ENCODE peak calls at places on chromosomes 7 and 10, in ten cellular contexts. T is adrenal gland, S is psoas muscle, M is GM12865, C is AG04450, W is body of pancreas, H is HCT116, U is stomach, Y is cardiac fibroblast, B is lower lobe of right lung. L is an unnamed sample.

GRCh38 chr7:48611993-48612392 is 312.4 kb upstream of the CDC14C start:
- DNase-seq in B (no peak), M (no peak), W (no peak), C (no peak), S (no peak), T (peak), U (no peak), Y (peak), H (no peak), L (no peak)

GRCh38 chr7:102152672-102153585 is 133.7 kb upstream of the SH2B2 start:
- DNase-seq in C (no peak), Y (peak), S (no peak), U (no peak), W (no peak), B (no peak), M (no peak), T (no peak), H (peak), L (peak)

GRCh38 chr10:78634389-78634815 is 434.4 kb upstream of the ZMIZ1 start:
- DNase-seq in M (peak), B (no peak), W (no peak), S (no peak), C (no peak), Y (no peak), U (no peak), T (peak), H (no peak), L (no peak)

GRCh38 chr7:27141591-27142561 is 1.6 kb downstream of the HOXA5 start:
- DNase-seq in C (no peak), T (peak), U (no peak), B (no peak), H (no peak), S (no peak), M (no peak), Y (no peak), W (no peak), L (no peak)

GRCh38 chr7:27501001-27501400 is 161.7 kb downstream of the HIBADH start:
- DNase-seq in M (no peak), T (no peak), S (no peak), U (no peak), B (no peak), H (no peak), C (no peak), Y (no peak), W (no peak), L (no peak)

GRCh38 chr7:36966039-36966438 is 241.7 kb upstream of the AOAH start:
- DNase-seq in W (no peak), B (no peak), C (no peak), S (no peak), T (no peak), M (no peak), Y (no peak), H (no peak), U (no peak), L (no peak)

GRCh38 chr10:93199221-93199681 is 125.6 kb downstream of the CYP26A1 start:
- DNase-seq in U (peak), Y (peak), W (peak), B (peak), S (peak), H (no peak), C (no peak), T (peak), M (peak), L (no peak)

GRCh38 chr7:66529889-66530615 is 98.6 kb upstream of the KCTD7 start:
- DNase-seq in U (no peak), C (no peak), S (no peak), Y (no peak), H (no peak), T (no peak), M (no peak), W (no peak), B (no peak), L (no peak)

GRCh38 chr7:17347426-17347825 is 49.0 kb downstream of the AHR start:
- DNase-seq in H (no peak), S (no peak), T (no peak), M (no peak), U (no peak), B (no peak), W (no peak), Y (peak), C (no peak), L (no peak)

GRCh38 chr10:126014309-126014708 is 117.9 kb downstream of the FANK1 start:
- DNase-seq in U (no peak), C (peak), B (no peak), S (no peak), W (no peak), Y (peak), M (no peak), T (no peak), H (no peak), L (no peak)

GRCh38 chr10:122323188-122323587 is 51.3 kb upstream of the PLEKHA1 start:
- DNase-seq in B (no peak), U (no peak), W (no peak), S (no peak), Y (no peak), C (no peak), M (no peak), H (no peak), T (no peak), L (no peak)

GRCh38 chr10:18216482-18216881 is 76.3 kb downstream of the CACNB2 start:
- DNase-seq in S (no peak), B (no peak), W (peak), Y (peak), U (no peak), C (no peak), H (no peak), T (no peak), M (peak), L (no peak)

GRCh38 chr7:6232534-6232933 is 39.9 kb downstream of the CYTH3 start:
- DNase-seq in W (peak), C (no peak), Y (peak), T (no peak), M (peak), H (no peak), U (peak), S (peak), B (peak), L (no peak)

GRCh38 chr10:70918851-70919530 is 30.6 kb upstream of the PCBD1 start:
- DNase-seq in T (no peak), W (peak), Y (no peak), C (no peak), H (no peak), M (no peak), U (no peak), B (no peak), S (peak), L (no peak)

GRCh38 chr7:2037301-2037804 is 195.4 kb downstream of the MAD1L1 start:
- DNase-seq in M (no peak), W (no peak), T (peak), Y (no peak), U (no peak), H (no peak), S (peak), B (peak), C (no peak), L (no peak)

GRCh38 chr10:89100680-89101079 is 106.4 kb downstream of the CH25H start:
- DNase-seq in Y (peak), T (no peak), H (no peak), U (no peak), B (no peak), S (no peak), M (no peak), W (no peak), C (no peak), L (no peak)

GRCh38 chr7:133794490-133794889 is 332.6 kb upstream of the LRGUK start:
- DNase-seq in S (no peak), U (no peak), M (no peak), H (no peak), Y (peak), W (no peak), C (no peak), T (no peak), B (no peak), L (no peak)

GRCh38 chr7:79287976-79288375 is 165.5 kb downstream of the MAGI2 start:
- DNase-seq in M (no peak), S (no peak), Y (peak), U (no peak), B (no peak), C (no peak), W (no peak), T (no peak), H (no peak), L (no peak)

GRCh38 chr7:50308301-50309129 is 4.0 kb downstream of the IKZF1 start:
- DNase-seq in B (no peak), H (no peak), Y (no peak), C (no peak), M (peak), S (no peak), U (no peak), W (no peak), T (no peak), L (no peak)

GRCh38 chr7:128270799-128271411 is 29.8 kb downstream of the LEP start:
- DNase-seq in U (no peak), S (no peak), M (no peak), H (no peak), B (no peak), C (no peak), T (no peak), Y (no peak), W (peak), L (no peak)

GRCh38 chr7:102061981-102062390 is 224.7 kb upstream of the SH2B2 start:
- DNase-seq in W (no peak), C (no peak), B (peak), S (no peak), Y (no peak), M (peak), H (no peak), T (no peak), U (no peak), L (no peak)

GRCh38 chr7:13279854-13280435 is 592.5 kb downstream of the ARL4A start:
- DNase-seq in S (no peak), T (no peak), B (no peak), M (peak), C (peak), H (peak), Y (peak), W (no peak), U (no peak), L (no peak)

GRCh38 chr7:13282377-13282980 is 595.0 kb downstream of the ARL4A start:
- DNase-seq in H (peak), U (no peak), B (no peak), W (no peak), Y (peak), C (peak), S (no peak), M (no peak), T (no peak), L (no peak)

GRCh38 chr7:13278020-13278419 is 590.6 kb downstream of the ARL4A start:
- DNase-seq in T (no peak), S (no peak), B (no peak), U (no peak), M (no peak), W (no peak), C (no peak), Y (no peak), H (no peak), L (no peak)

GRCh38 chr7:13276977-13277376 is 589.5 kb downstream of the ARL4A start:
- DNase-seq in C (no peak), H (peak), W (no peak), B (no peak), S (no peak), T (no peak), U (no peak), M (no peak), Y (peak), L (no peak)
- TF ChIP-seq CTCF in C (peak), H (peak), W (no peak), B (peak), S (peak), T (no peak), U (peak), M (no peak), Y (peak), L (no peak)

GRCh38 chr10:120076966-120077706 is 184.6 kb downstream of the SEC23IP start:
- DNase-seq in B (no peak), C (no peak), S (no peak), T (no peak), W (no peak), Y (no peak), U (no peak), H (no peak), M (no peak), L (no peak)
- H3K4me3 ChIP-seq in B (no peak), C (no peak), S (no peak), T (no peak), W (no peak), Y (no peak), U (no peak), H (no peak), M (no peak), L (no peak)

GRCh38 chr7:18906901-18907300 is 210.5 kb downstream of the TWIST1 start:
- DNase-seq in Y (peak), T (no peak), C (no peak), M (no peak), H (no peak), B (no peak), U (no peak), S (no peak), W (no peak), L (no peak)
- TF ChIP-seq CTCF in Y (no peak), T (no peak), C (no peak), M (no peak), H (peak), B (no peak), U (no peak), S (no peak), W (no peak), L (no peak)

GRCh38 chr7:138565451-138566114 is 105.5 kb downstream of the TRIM24 start:
- DNase-seq in M (peak), C (peak), Y (peak), T (peak), S (no peak), U (no peak), B (no peak), H (peak), W (no peak), L (no peak)
- H3K4me3 ChIP-seq in M (no peak), C (no peak), Y (no peak), T (no peak), S (no peak), U (no peak), B (no peak), H (no peak), W (no peak), L (no peak)